ENCODE peak calls at places on chromosomes 6 and 20, in six cellular contexts. M, W, O, G, C and Q are unnamed samples. For H3K4me1, the result is how much of the 10 kb centered on the place peaks cover.

GRCh38 chr6:32952817-32953739 is at the start of gene HLA-DMA:
- DNase-seq in O (peak), M (peak), G (peak), C (peak), W (peak), Q (no peak)

GRCh38 chr6:4950849-4951533 is 52.8 kb downstream of the RPP40 start:
- DNase-seq in W (no peak), C (no peak), O (no peak), M (no peak), G (peak), Q (no peak)

GRCh38 chr6:34798057-34798456 is 6.2 kb downstream of the BLTP3A start:
- DNase-seq in C (no peak), O (no peak), M (no peak), W (no peak), G (no peak), Q (no peak)

GRCh38 chr6:125748534-125749111 is 809 bp upstream of the HEY2 start:
- DNase-seq in G (no peak), O (peak), M (no peak), W (no peak), C (no peak), Q (no peak)

GRCh38 chr6:83708970-83709747 is at the start of gene SNAP91:
- DNase-seq in M (no peak), W (no peak), C (no peak), O (no peak), G (peak), Q (no peak)

GRCh38 chr6:28981391-28981832 is 23.7 kb downstream of the ZNF311 start:
- DNase-seq in G (peak), C (peak), W (peak), O (peak), M (peak), Q (no peak)

GRCh38 chr6:38141045-38141444 is 321.5 kb downstream of the ZFAND3 start:
- DNase-seq in W (no peak), O (peak), M (no peak), G (no peak), C (no peak), Q (no peak)

GRCh38 chr20:39533858-39534257 is 571.7 kb downstream of the DHX35 start:
- DNase-seq in G (no peak), O (no peak), C (no peak), W (no peak), M (no peak), Q (no peak)

GRCh38 chr20:64264091-64264490 is 8.5 kb downstream of the PCMTD2 start:
- DNase-seq in O (no peak), M (no peak), G (no peak), W (no peak), C (no peak), Q (no peak)

GRCh38 chr20:18224968-18225568 is 63.3 kb upstream of the ZNF133 start:
- DNase-seq in O (peak), W (peak), M (no peak), G (peak), C (no peak), Q (peak)

GRCh38 chr20:32343438-32343837 is 14.7 kb upstream of the ASXL1 start:
- DNase-seq in O (no peak), G (no peak), M (no peak), C (no peak), W (no peak), Q (no peak)

GRCh38 chr6:167141667-167142432 is 15.9 kb downstream of the GPR31 start:
- DNase-seq in O (peak), G (peak), C (peak), W (peak), M (no peak), Q (peak)

GRCh38 chr6:119096683-119097310 is 18.3 kb upstream of the FAM184A start:
- DNase-seq in W (no peak), C (no peak), O (no peak), M (no peak), G (no peak), Q (no peak)

GRCh38 chr20:23536601-23537000 is 31.7 kb downstream of the CST9L start:
- DNase-seq in M (no peak), C (no peak), O (no peak), W (no peak), G (no peak), Q (no peak)

GRCh38 chr6:130968486-130968885 is 94.6 kb downstream of the EPB41L2 start:
- DNase-seq in G (no peak), W (no peak), M (no peak), O (no peak), C (no peak), Q (no peak)

GRCh38 chr6:73121421-73121993 is 103.8 kb downstream of the KHDC1L start:
- DNase-seq in O (no peak), M (no peak), W (no peak), G (no peak), C (no peak), Q (no peak)

GRCh38 chr6:3222506-3223038 is 4.9 kb downstream of the TUBB2B start:
- DNase-seq in O (no peak), M (no peak), W (no peak), C (no peak), G (no peak), Q (no peak)

GRCh38 chr6:44151348-44152108 is 7.1 kb upstream of the CAPN11 start:
- DNase-seq in G (peak), M (no peak), C (peak), W (peak), O (peak), Q (no peak)

GRCh38 chr6:40326689-40327404 is 260.3 kb downstream of the LRFN2 start:
- DNase-seq in W (no peak), M (no peak), O (no peak), C (no peak), G (no peak), Q (no peak)

GRCh38 chr6:108944707-108945685 is 96.8 kb downstream of the ARMC2 start:
- DNase-seq in O (no peak), G (no peak), M (no peak), W (no peak), C (no peak), Q (no peak)

GRCh38 chr6:36752187-36752885 is 54.7 kb downstream of the RAB44 start:
- DNase-seq in G (no peak), O (no peak), M (no peak), W (no peak), C (no peak), Q (no peak)

GRCh38 chr20:46990017-46990810 is 95.6 kb downstream of the EYA2 start:
- DNase-seq in O (no peak), M (no peak), G (no peak), W (no peak), C (peak), Q (no peak)

GRCh38 chr6:2797564-2798014 is 32.4 kb downstream of the WRNIP1 start:
- DNase-seq in C (no peak), W (no peak), G (no peak), O (no peak), M (no peak), Q (no peak)

GRCh38 chr20:23235173-23236027 is 115.2 kb upstream of the NXT1 start:
- DNase-seq in M (no peak), W (peak), G (peak), C (peak), O (peak), Q (peak)

GRCh38 chr20:54668271-54669053 is 193.1 kb downstream of the DOK5 start:
- DNase-seq in G (peak), W (no peak), C (peak), O (peak), M (no peak), Q (no peak)

GRCh38 chr6:139891471-139891870 is 517.0 kb upstream of the CITED2 start:
- DNase-seq in G (no peak), W (no peak), C (no peak), O (no peak), M (no peak), Q (no peak)

GRCh38 chr6:101722991-101723579 is 329.6 kb downstream of the GRIK2 start:
- DNase-seq in M (no peak), O (no peak), G (no peak), C (no peak), W (no peak), Q (no peak)

GRCh38 chr6:132401120-132401940 is at the start of gene MOXD1:
- DNase-seq in O (no peak), G (peak), M (no peak), C (peak), W (no peak), Q (no peak)

DNA sequence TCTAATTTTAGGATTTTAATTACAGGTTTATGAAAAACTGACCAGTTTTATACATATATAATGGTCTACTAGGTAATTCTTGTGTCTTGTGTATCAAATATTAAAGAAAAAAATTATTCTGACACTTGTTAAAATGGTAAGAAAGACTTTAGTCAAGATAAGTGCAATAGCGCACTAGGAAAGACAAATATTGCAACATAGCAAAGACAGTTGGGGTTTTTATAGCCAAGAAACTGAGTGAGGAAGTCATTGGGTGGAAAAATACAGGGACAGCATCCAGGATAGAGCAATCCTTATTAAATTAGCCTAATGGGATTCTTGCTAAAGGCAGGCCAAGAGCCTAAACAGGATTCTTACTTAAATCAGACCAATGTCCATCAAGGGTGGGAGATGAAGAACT is 71.1 kb downstream of the ROS1 start:
- DNase-seq in O (no peak), C (no peak), G (no peak), W (no peak), M (no peak), Q (no peak)
- TF ChIP-seq ZNF274 in O (no peak), C (no peak), G (no peak), W (no peak), M (no peak), Q (no peak)

DNA sequence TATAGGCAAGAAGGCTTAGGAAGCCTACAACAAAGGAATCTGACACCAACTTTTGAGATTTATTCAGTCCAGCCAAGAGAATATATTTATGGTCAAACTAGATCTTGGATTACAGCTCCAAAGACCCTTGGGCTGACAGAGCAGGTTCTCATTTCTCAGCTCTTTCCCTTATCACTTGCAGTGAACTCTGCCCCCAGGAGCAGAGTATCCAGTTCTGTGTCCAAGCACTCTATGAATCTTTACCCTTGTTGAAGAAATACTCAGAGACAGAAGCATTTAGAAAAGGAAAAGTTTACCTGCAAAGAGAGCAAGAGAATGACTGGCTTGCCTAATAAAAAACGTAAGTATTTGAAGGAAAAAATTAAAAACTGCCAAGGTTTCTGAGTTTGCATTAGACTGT is 190.5 kb downstream of the SLC16A10 start:
- DNase-seq in C (no peak), W (no peak), G (no peak), O (no peak), M (no peak), Q (no peak)
- H3K4me1 ChIP-seq in C (under half), W (under half), G (under half), O (under half), M (under half), Q (under half)

DNA sequence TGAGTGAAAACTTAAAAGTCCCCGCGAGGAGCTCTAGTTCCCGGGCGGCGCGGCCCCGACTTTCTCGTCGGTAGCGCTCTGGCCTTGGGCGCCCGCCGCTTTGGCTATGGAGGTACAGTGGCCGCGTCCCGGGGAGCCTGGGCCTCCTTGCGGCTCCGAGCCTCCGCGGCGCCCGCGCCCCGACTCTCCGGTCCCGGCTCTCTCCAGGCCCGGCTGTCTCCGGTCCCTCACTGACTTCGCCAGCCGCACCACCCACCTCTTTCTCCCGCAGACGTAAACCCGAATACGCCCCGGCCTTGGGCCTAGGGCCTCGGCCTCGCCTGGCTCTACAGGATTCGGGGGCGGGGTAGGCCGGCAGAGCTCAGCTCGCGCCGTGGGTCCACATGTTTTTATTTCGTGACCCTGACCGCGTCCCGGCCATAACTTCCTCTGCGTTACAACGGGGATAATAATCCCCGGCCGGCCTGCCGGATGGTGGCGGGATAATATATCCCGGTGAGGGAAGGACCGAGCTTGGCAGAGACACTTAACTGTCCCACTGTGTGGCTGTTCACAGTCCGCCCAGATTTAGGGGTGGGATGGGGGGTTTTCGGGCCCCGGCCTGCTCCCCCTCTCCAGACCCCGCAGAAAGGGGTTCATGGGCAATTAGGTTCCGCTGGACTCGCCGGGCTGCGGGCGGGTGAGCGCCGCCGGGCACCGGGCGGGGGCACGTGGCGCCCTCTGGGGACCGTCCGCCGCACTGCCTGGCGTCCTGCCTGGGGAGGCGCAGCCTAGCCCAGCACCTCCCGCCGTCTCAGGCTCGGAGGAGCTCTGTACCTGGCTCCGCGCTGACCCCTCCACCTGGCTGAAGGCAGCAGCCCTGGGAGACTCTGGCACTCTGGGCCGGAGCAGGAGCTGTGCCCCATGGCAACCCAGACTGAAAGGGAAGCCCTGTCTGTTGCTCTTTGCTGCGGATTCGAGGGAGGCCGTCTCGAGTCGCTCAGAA is 10.1 kb upstream of the TBX18 start:
- DNase-seq in O (no peak), W (no peak), M (no peak), C (peak), G (peak), Q (no peak)
- TF ChIP-seq ZNF274 in O (no peak), W (no peak), M (no peak), C (no peak), G (no peak), Q (no peak)

GRCh38 chr6:45959534-45960195 is 56.0 kb downstream of the CLIC5 start:
- DNase-seq in W (no peak), C (no peak), O (no peak), G (no peak), M (no peak), Q (no peak)

GRCh38 chr6:45955597-45955996 is 60.1 kb downstream of the CLIC5 start:
- DNase-seq in G (no peak), O (no peak), W (no peak), M (no peak), C (no peak), Q (no peak)

GRCh38 chr6:45952546-45952945 is 63.1 kb downstream of the CLIC5 start:
- DNase-seq in G (no peak), C (no peak), O (no peak), W (no peak), M (no peak), Q (no peak)

GRCh38 chr6:45956663-45957062 is 59.0 kb downstream of the CLIC5 start:
- DNase-seq in C (no peak), O (no peak), W (no peak), G (no peak), M (no peak), Q (no peak)

GRCh38 chr6:45956176-45956575 is 59.5 kb downstream of the CLIC5 start:
- DNase-seq in W (no peak), C (no peak), O (no peak), M (no peak), G (no peak), Q (no peak)
- H3K4me1 ChIP-seq in W (under half), C (under half), O (under half), M (under half), G (under half), Q (under half)

DNA sequence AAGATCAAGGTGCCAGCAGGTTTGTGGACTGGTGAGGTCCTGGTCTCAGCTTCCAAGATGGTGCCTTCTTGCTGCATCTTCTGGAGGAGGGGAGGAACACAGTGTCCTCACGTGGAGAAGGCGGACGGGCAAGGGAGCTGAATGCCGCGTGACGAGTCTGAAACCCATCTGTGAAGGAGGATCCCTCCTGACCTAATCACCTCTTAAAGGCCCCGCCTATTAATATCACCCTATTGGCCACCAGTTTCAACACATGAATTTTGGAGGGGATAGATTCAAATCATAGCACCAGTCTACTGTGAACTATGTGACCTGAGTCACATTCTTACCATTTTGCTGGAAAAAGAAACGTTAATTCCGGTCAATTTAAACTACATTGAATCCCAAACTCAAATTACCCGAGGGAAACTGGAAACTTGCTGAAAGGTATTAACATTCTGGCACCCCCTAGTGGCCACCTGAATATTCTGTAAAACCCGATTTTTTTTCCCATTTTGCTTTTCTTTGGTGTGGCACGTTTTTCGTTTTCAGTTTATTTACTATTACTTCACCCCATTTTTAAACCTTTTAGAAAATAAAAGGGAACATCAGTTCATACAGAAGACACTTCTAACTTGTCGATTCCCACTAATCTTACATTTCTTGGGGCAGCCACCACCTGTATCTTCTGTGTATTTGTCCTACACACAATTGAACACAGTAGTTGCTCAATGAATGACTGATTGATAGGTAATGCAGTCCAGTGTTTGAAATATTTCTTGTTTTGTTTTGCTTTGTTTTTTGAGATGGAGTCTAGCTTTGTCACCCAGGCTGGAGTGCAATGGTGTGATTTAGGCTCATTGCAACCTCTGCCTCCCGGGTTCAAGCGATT is 17.9 kb upstream of the CCDC170 start:
- DNase-seq in M (no peak), C (peak), O (peak), W (peak), G (peak), Q (peak)
- TF ChIP-seq ZNF274 in M (no peak), C (no peak), O (no peak), W (no peak), G (no peak), Q (no peak)

GRCh38 chr6:152330984-152331383 is 306.2 kb downstream of the SYNE1 start:
- DNase-seq in W (no peak), O (no peak), M (no peak), G (no peak), C (no peak), Q (no peak)
- H3K4me1 ChIP-seq in W (under half), O (under half), M (under half), G (under half), C (under half), Q (under half)

DNA sequence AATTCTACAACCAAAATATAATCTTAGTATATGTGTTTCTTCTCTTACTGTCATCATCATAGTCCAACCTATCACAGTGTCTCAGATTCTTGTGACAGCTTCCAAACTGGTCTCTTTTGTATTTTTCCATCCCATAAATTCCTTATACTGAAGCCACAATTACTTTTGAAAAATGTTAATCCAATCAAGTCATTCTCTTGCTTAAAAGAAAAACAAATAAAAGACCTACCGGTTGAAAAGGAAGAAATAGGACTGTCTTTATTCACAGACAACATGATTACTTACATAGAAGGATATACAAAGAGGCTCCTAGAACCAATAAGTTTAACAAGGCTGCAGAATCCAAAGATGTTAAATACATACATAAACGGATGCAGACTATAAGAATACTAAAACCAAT is 339.9 kb downstream of the RNGTT start:
- DNase-seq in G (no peak), C (no peak), O (no peak), M (no peak), W (no peak), Q (no peak)
- TF ChIP-seq ZNF274 in G (no peak), C (no peak), O (no peak), M (no peak), W (no peak), Q (no peak)

DNA sequence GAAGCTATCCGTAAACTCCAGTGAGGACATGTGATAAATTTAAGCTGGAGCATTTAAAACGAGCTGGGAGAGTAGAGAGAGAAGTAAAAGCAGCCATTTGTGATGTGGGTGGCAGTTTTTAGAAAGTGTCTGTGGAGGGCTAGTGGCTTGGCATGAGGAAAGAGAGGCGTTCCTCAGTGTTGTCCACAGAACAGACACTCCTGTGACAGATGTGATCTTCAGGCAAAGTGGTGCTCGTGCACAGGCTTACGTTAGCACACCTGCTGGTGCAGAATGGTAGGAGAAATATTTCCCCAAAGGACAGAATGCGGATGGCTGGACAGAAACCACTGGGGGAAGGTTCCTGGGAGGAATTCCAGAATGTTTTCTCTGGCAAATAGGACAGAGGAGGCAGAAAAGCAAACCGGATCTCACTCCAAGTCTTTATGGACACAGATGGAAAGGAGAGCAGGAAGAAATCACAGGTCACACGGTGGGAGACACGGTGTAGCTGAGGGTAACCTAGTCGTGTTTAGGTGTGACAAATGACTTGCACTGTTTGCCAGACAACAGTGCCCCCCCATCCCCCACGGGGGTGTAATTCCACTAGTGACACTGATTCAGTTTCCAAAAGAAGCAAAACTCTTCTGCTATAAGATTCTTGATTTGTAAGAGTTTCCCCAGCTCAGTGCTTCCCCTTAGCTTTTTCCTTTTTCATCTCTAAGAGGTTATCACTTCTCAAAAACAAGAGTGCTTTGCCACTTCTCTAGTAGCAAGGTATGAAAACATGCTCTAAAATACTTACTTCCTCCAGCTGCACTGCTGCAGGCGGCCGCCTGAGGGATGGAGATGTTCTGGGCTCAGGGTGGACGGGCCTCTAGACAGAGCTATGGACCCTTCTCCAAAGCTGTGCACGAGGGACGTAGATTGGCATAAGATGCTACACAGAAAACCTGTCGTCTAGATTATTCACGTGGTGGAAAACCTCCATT is 293.2 kb downstream of the QKI start:
- DNase-seq in W (no peak), M (no peak), G (no peak), C (no peak), O (no peak), Q (no peak)
- H3K4me1 ChIP-seq in W (under half), M (half or more), G (under half), C (under half), O (under half), Q (under half)